ENCODE peak calls at places on chromosomes 2 and 18, in eight cellular contexts. D is tibial nerve, Z is BE2C, S is uterus, M is kidney, E is A549, K is AG09309, X is fibroblast of mammary gland. R is an unnamed sample.

GRCh38 chr2:88187927-88188326 is 17.8 kb downstream of the THNSL2 start:
- DNase-seq in Z (peak; percentile 11), X (no peak), K (no peak), E (peak; percentile 24), S (no peak), M (no peak), D (no peak), R (no peak)

GRCh38 chr18:35949903-35950627 is 22.4 kb upstream of the RMP24 start:
- DNase-seq in K (no peak), D (peak; percentile 33), S (peak; percentile 43), E (peak; percentile 59), M (peak; percentile 76), X (peak; percentile 68), Z (peak; percentile 32), R (no peak)

GRCh38 chr2:75076088-75076487 is 117.6 kb downstream of the POLE4 start:
- DNase-seq in K (no peak), E (no peak), D (no peak), S (no peak), Z (peak; percentile 11), M (no peak), X (no peak), R (no peak)

GRCh38 chr18:69974365-69974764 is 26.7 kb upstream of the CD226 start:
- DNase-seq in K (no peak), X (peak; percentile 80), E (no peak), Z (no peak), S (no peak), M (no peak), D (no peak), R (peak; percentile 36)

GRCh38 chr2:157185828-157186227 is 71.7 kb upstream of the GALNT5 start:
- DNase-seq in M (no peak), E (no peak), Z (no peak), D (no peak), X (peak; percentile 88), S (no peak), K (no peak), R (no peak)

GRCh38 chr18:35466815-35467623 is 30.7 kb downstream of the INO80C start:
- DNase-seq in E (no peak), D (no peak), X (no peak), M (no peak), Z (no peak), S (no peak), K (no peak), R (no peak)

GRCh38 chr2:20622731-20623130 is 28.2 kb downstream of the HS1BP3 start:
- DNase-seq in E (no peak), K (no peak), S (peak; percentile 13), M (peak; percentile 54), D (no peak), Z (peak; percentile 92), X (no peak), R (no peak)

GRCh38 chr2:127049927-127050802 is 56.8 kb downstream of the BIN1 start:
- DNase-seq in K (no peak), Z (peak; percentile 69), M (peak; percentile 84), D (no peak), S (peak; percentile 77), X (peak; percentile 43), E (peak; percentile 48), R (no peak)

GRCh38 chr2:237895544-237896506 is 36.4 kb downstream of the RAMP1 start:
- DNase-seq in S (peak; percentile 70), M (peak; percentile 71), E (no peak), Z (no peak), X (no peak), D (no peak), K (no peak), R (no peak)

GRCh38 chr18:48134609-48135008 is 204.2 kb upstream of the SMAD2 start:
- DNase-seq in Z (no peak), K (no peak), S (no peak), X (no peak), D (no peak), M (no peak), E (no peak), R (no peak)

GRCh38 chr2:160741271-160741670 is 247.7 kb upstream of the RBMS1 start:
- DNase-seq in M (no peak), X (no peak), D (no peak), K (no peak), S (no peak), E (no peak), Z (no peak), R (no peak)

GRCh38 chr2:191218292-191218898 is 26.8 kb upstream of the MYO1B start:
- DNase-seq in M (no peak), D (no peak), K (no peak), Z (peak; percentile 82), S (no peak), X (peak; percentile 72), E (peak; percentile 97), R (no peak)

GRCh38 chr18:74457043-74457742 is at the start of gene DIPK1C:
- DNase-seq in E (peak; percentile 7), X (no peak), D (no peak), Z (no peak), S (no peak), M (no peak), K (no peak), R (no peak)

GRCh38 chr2:19810637-19811036 is 91.1 kb downstream of the TTC32 start:
- DNase-seq in X (peak; percentile 39), M (no peak), Z (peak; percentile 19), D (no peak), K (no peak), S (no peak), E (no peak), R (no peak)

GRCh38 chr2:216664593-216665034 is 30.7 kb downstream of the IGFBP5 start:
- DNase-seq in X (peak; percentile 40), D (no peak), M (peak; percentile 47), Z (peak; percentile 68), K (no peak), S (no peak), E (no peak), R (no peak)

GRCh38 chr2:88818381-88818780 is 126.9 kb downstream of the RPIA start:
- DNase-seq in X (no peak), E (no peak), M (no peak), D (no peak), Z (no peak), S (no peak), K (no peak), R (no peak)

GRCh38 chr18:47191956-47192355 is 15.8 kb upstream of the IER3IP1 start:
- DNase-seq in Z (no peak), D (no peak), M (no peak), E (peak; percentile 24), K (no peak), S (no peak), X (peak; percentile 50), R (peak; percentile 35)

GRCh38 chr2:77105008-77105407 is 417.2 kb downstream of the LRRTM4 start:
- DNase-seq in X (no peak), Z (no peak), S (no peak), M (no peak), E (no peak), D (no peak), K (no peak), R (no peak)
- TF ChIP-seq CTCF in X (no peak), Z (no peak), S (no peak), M (no peak), E (no peak), D (no peak), K (no peak), R (no peak)

DNA sequence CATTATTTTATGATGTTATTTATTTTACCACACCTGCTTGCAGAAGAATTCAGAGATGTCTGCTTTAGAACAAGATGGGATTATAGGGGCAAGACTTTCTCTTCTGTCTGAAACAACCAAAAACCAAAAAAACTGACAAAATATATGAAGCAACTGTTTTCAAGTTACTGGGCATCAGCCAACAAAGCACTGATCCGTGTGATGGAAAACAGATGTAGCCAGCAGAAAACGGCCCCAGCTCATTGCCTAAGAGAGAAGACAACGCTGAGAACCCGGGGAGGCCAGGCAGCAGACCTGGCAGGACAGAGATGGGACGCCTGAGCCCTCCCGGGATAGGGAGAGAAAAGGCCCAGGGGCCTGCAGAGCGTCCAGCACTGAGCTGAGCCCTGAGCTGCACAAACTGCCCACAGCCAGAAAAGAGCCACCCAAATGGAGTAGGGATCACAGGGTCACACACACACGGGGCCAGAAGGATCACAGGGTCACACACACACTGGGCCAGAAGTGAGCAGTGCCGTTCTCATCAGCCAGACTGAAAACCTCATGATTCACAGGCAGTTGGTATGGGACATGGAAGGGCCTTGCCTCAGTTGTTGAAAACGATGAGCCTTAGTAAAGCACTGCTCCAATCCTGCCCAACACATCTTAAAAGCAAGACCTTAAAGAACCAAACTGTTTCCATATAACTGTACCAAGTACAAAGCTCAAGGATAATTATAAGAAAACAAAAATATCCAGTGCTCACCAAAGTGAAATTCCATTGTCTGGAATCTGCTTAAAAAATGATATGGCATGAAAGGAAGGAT is 12.1 kb downstream of the PXDN start:
- DNase-seq in X (peak; percentile 95), E (no peak), S (peak; percentile 76), K (peak; percentile 90), M (peak; percentile 60), D (no peak), Z (peak; percentile 58), R (peak; percentile 68)
- H3K4me3 ChIP-seq in X (no peak overlapping the region), E (no peak overlapping the region), S (no peak overlapping the region), K (no peak overlapping the region), M (no peak overlapping the region), D (no peak overlapping the region), Z (no peak overlapping the region), R (no peak overlapping the region)

GRCh38 chr2:232327089-232328037 is 51.2 kb upstream of the ALPP start:
- DNase-seq in X (peak; percentile 58), K (no peak), S (peak; percentile 64), Z (peak; percentile 84), E (peak; percentile 75), D (peak; percentile 34), M (peak; percentile 85), R (no peak)

GRCh38 chr2:232323328-232323650 is 55.3 kb upstream of the ALPP start:
- DNase-seq in X (no peak), M (no peak), S (no peak), K (no peak), E (no peak), D (no peak), Z (no peak), R (no peak)

GRCh38 chr2:232328038-232328435 is 50.5 kb upstream of the ALPP start:
- DNase-seq in X (no peak), E (no peak), D (no peak), M (peak; percentile 41), S (no peak), Z (no peak), K (no peak), R (no peak)

GRCh38 chr2:232324778-232325177 is 53.8 kb upstream of the ALPP start:
- DNase-seq in S (peak; percentile 3), Z (no peak), X (no peak), K (no peak), D (no peak), M (no peak), E (no peak), R (no peak)

GRCh38 chr2:232325324-232326273 is 53.0 kb upstream of the ALPP start:
- DNase-seq in Z (peak; percentile 65), X (peak; percentile 25), K (no peak), E (peak; percentile 39), D (no peak), M (peak; percentile 78), S (peak; percentile 52), R (no peak)
- TF ChIP-seq CTCF in Z (peak; percentile 42), X (peak; percentile 20), K (peak; percentile 43), E (peak; percentile 56), D (peak; percentile 72), M (peak; percentile 32), S (peak; percentile 46), R (peak; percentile 43)

GRCh38 chr18:45007531-45007930 is 326.8 kb downstream of the SETBP1 start:
- DNase-seq in E (no peak), M (no peak), Z (no peak), D (no peak), S (no peak), X (peak; percentile 24), K (no peak), R (no peak)
- H3K4me3 ChIP-seq in E (no peak overlapping the region), M (no peak overlapping the region), Z (no peak overlapping the region), D (no peak overlapping the region), S (no peak overlapping the region), X (no peak overlapping the region), K (no peak overlapping the region), R (no peak overlapping the region)

GRCh38 chr2:234496442-234496834 is 443 bp downstream of the ARL4C start:
- DNase-seq in M (peak; percentile 84), X (peak; percentile 25), E (no peak), Z (peak; percentile 52), D (peak; percentile 17), S (peak; percentile 20), K (no peak), R (no peak)
- TF ChIP-seq CTCF in M (no peak), X (no peak), E (peak; percentile 33), Z (no peak), D (no peak), S (no peak), K (no peak), R (no peak)

R was measured in epithelial cell of proximal tubule.